ENCODE peak calls at places on chromosome 16, in seven cellular contexts. One of them, this sample, is unnamed.

GRCh38 chr16:72203401-72203800 is 31.4 kb upstream of the PMFBP1 start:
- DNase-seq in ascending aorta: peak
- DNase-seq in EL: peak
- DNase-seq in natural killer cell treated with Interleukin-12 subunit alpha and Interleukin-12 subunit beta and Interleukin-15 and Interleukin-18, amount 100 ng/mL, for 72 hours: no peak
- DNase-seq in mucosa of descending colon: no peak
- DNase-seq in endothelial cell: no peak
- DNase-seq in GM12865: peak
- DNase-seq in this sample: peak

GRCh38 chr16:10741844-10742243 is 1.8 kb upstream of the NUBP1 start:
- DNase-seq in ascending aorta: peak
- DNase-seq in EL: peak
- DNase-seq in natural killer cell treated with Interleukin-12 subunit alpha and Interleukin-12 subunit beta and Interleukin-15 and Interleukin-18, amount 100 ng/mL, for 72 hours: no peak
- DNase-seq in mucosa of descending colon: no peak
- DNase-seq in endothelial cell: no peak
- DNase-seq in GM12865: no peak
- DNase-seq in this sample: no peak

GRCh38 chr16:17497648-17498047 is 26.9 kb upstream of the XYLT1 start:
- DNase-seq in ascending aorta: no peak
- DNase-seq in EL: peak
- DNase-seq in natural killer cell treated with Interleukin-12 subunit alpha and Interleukin-12 subunit beta and Interleukin-15 and Interleukin-18, amount 100 ng/mL, for 72 hours: no peak
- DNase-seq in mucosa of descending colon: no peak
- DNase-seq in endothelial cell: no peak
- DNase-seq in GM12865: no peak
- DNase-seq in this sample: no peak

GRCh38 chr16:84765606-84766580 is 53.9 kb upstream of the CRISPLD2 start:
- DNase-seq in ascending aorta: no peak
- DNase-seq in EL: no peak
- DNase-seq in natural killer cell treated with Interleukin-12 subunit alpha and Interleukin-12 subunit beta and Interleukin-15 and Interleukin-18, amount 100 ng/mL, for 72 hours: no peak
- DNase-seq in mucosa of descending colon: no peak
- DNase-seq in endothelial cell: no peak
- DNase-seq in GM12865: no peak
- DNase-seq in this sample: no peak

GRCh38 chr16:13401631-13402030 is 500.2 kb downstream of the SHISA9 start:
- DNase-seq in ascending aorta: no peak
- DNase-seq in EL: no peak
- DNase-seq in natural killer cell treated with Interleukin-12 subunit alpha and Interleukin-12 subunit beta and Interleukin-15 and Interleukin-18, amount 100 ng/mL, for 72 hours: no peak
- DNase-seq in mucosa of descending colon: no peak
- DNase-seq in endothelial cell: no peak
- DNase-seq in GM12865: no peak
- DNase-seq in this sample: no peak

GRCh38 chr16:67965668-67966548 is 2.5 kb downstream of the SLC12A4 start:
- DNase-seq in ascending aorta: peak
- DNase-seq in EL: no peak
- DNase-seq in natural killer cell treated with Interleukin-12 subunit alpha and Interleukin-12 subunit beta and Interleukin-15 and Interleukin-18, amount 100 ng/mL, for 72 hours: no peak
- DNase-seq in mucosa of descending colon: no peak
- DNase-seq in endothelial cell: no peak
- DNase-seq in GM12865: no peak
- DNase-seq in this sample: peak

GRCh38 chr16:48574148-48574547 is 35.8 kb downstream of the N4BP1 start:
- DNase-seq in ascending aorta: no peak
- DNase-seq in EL: no peak
- DNase-seq in natural killer cell treated with Interleukin-12 subunit alpha and Interleukin-12 subunit beta and Interleukin-15 and Interleukin-18, amount 100 ng/mL, for 72 hours: no peak
- DNase-seq in mucosa of descending colon: no peak
- DNase-seq in endothelial cell: no peak
- DNase-seq in GM12865: no peak
- DNase-seq in this sample: no peak

GRCh38 chr16:30068750-30069574 is 3.4 kb downstream of the ALDOA start:
- DNase-seq in ascending aorta: no peak
- DNase-seq in EL: no peak
- DNase-seq in natural killer cell treated with Interleukin-12 subunit alpha and Interleukin-12 subunit beta and Interleukin-15 and Interleukin-18, amount 100 ng/mL, for 72 hours: no peak
- DNase-seq in mucosa of descending colon: no peak
- DNase-seq in endothelial cell: peak
- DNase-seq in GM12865: peak
- DNase-seq in this sample: no peak

GRCh38 chr16:7835032-7835431 is 502.4 kb downstream of the RBFOX1 start:
- DNase-seq in ascending aorta: no peak
- DNase-seq in EL: no peak
- DNase-seq in natural killer cell treated with Interleukin-12 subunit alpha and Interleukin-12 subunit beta and Interleukin-15 and Interleukin-18, amount 100 ng/mL, for 72 hours: no peak
- DNase-seq in mucosa of descending colon: no peak
- DNase-seq in endothelial cell: no peak
- DNase-seq in GM12865: no peak
- DNase-seq in this sample: no peak

GRCh38 chr16:85614338-85615013 is 1.4 kb downstream of the GSE1 start:
- DNase-seq in ascending aorta: no peak
- DNase-seq in EL: no peak
- DNase-seq in natural killer cell treated with Interleukin-12 subunit alpha and Interleukin-12 subunit beta and Interleukin-15 and Interleukin-18, amount 100 ng/mL, for 72 hours: no peak
- DNase-seq in mucosa of descending colon: peak
- DNase-seq in endothelial cell: no peak
- DNase-seq in GM12865: peak
- DNase-seq in this sample: peak

GRCh38 chr16:71338193-71338592 is 20.3 kb upstream of the CALB2 start:
- DNase-seq in ascending aorta: no peak
- DNase-seq in EL: peak
- DNase-seq in natural killer cell treated with Interleukin-12 subunit alpha and Interleukin-12 subunit beta and Interleukin-15 and Interleukin-18, amount 100 ng/mL, for 72 hours: no peak
- DNase-seq in mucosa of descending colon: no peak
- DNase-seq in endothelial cell: no peak
- DNase-seq in GM12865: no peak
- DNase-seq in this sample: peak

GRCh38 chr16:4664538-4665418 is 28.6 kb upstream of the NUDT16L1 start:
- DNase-seq in ascending aorta: no peak
- DNase-seq in EL: no peak
- DNase-seq in natural killer cell treated with Interleukin-12 subunit alpha and Interleukin-12 subunit beta and Interleukin-15 and Interleukin-18, amount 100 ng/mL, for 72 hours: no peak
- DNase-seq in mucosa of descending colon: peak
- DNase-seq in endothelial cell: no peak
- DNase-seq in GM12865: peak
- DNase-seq in this sample: peak

GRCh38 chr16:68499011-68499410 is 40.1 kb upstream of the ZFP90 start:
- DNase-seq in ascending aorta: no peak
- DNase-seq in EL: no peak
- DNase-seq in natural killer cell treated with Interleukin-12 subunit alpha and Interleukin-12 subunit beta and Interleukin-15 and Interleukin-18, amount 100 ng/mL, for 72 hours: no peak
- DNase-seq in mucosa of descending colon: no peak
- DNase-seq in endothelial cell: no peak
- DNase-seq in GM12865: no peak
- DNase-seq in this sample: no peak

GRCh38 chr16:7097537-7097936 is 235.1 kb upstream of the RBFOX1 start:
- DNase-seq in ascending aorta: no peak
- DNase-seq in EL: no peak
- DNase-seq in natural killer cell treated with Interleukin-12 subunit alpha and Interleukin-12 subunit beta and Interleukin-15 and Interleukin-18, amount 100 ng/mL, for 72 hours: no peak
- DNase-seq in mucosa of descending colon: no peak
- DNase-seq in endothelial cell: no peak
- DNase-seq in GM12865: no peak
- DNase-seq in this sample: no peak

GRCh38 chr16:70418993-70419318 is 19.9 kb downstream of the ST3GAL2 start:
- DNase-seq in ascending aorta: no peak
- DNase-seq in EL: no peak
- DNase-seq in natural killer cell treated with Interleukin-12 subunit alpha and Interleukin-12 subunit beta and Interleukin-15 and Interleukin-18, amount 100 ng/mL, for 72 hours: no peak
- DNase-seq in mucosa of descending colon: no peak
- DNase-seq in endothelial cell: no peak
- DNase-seq in GM12865: no peak
- DNase-seq in this sample: no peak

GRCh38 chr16:73743665-73744496 is 552.7 kb upstream of the PSMD7 start:
- DNase-seq in ascending aorta: no peak
- DNase-seq in EL: no peak
- DNase-seq in natural killer cell treated with Interleukin-12 subunit alpha and Interleukin-12 subunit beta and Interleukin-15 and Interleukin-18, amount 100 ng/mL, for 72 hours: no peak
- DNase-seq in mucosa of descending colon: no peak
- DNase-seq in endothelial cell: peak
- DNase-seq in GM12865: no peak
- DNase-seq in this sample: no peak

GRCh38 chr16:70553175-70553574 is 29.6 kb downstream of the SF3B3 start:
- DNase-seq in ascending aorta: no peak
- DNase-seq in EL: peak
- DNase-seq in natural killer cell treated with Interleukin-12 subunit alpha and Interleukin-12 subunit beta and Interleukin-15 and Interleukin-18, amount 100 ng/mL, for 72 hours: no peak
- DNase-seq in mucosa of descending colon: no peak
- DNase-seq in endothelial cell: no peak
- DNase-seq in GM12865: no peak
- DNase-seq in this sample: no peak

GRCh38 chr16:68490829-68491575 is 42.7 kb upstream of the SMPD3 start:
- DNase-seq in ascending aorta: no peak
- DNase-seq in EL: peak
- DNase-seq in natural killer cell treated with Interleukin-12 subunit alpha and Interleukin-12 subunit beta and Interleukin-15 and Interleukin-18, amount 100 ng/mL, for 72 hours: no peak
- DNase-seq in mucosa of descending colon: peak
- DNase-seq in endothelial cell: no peak
- DNase-seq in GM12865: peak
- DNase-seq in this sample: peak

GRCh38 chr16:74275031-74275636 is 21.5 kb upstream of the PSMD7 start:
- DNase-seq in ascending aorta: no peak
- DNase-seq in EL: peak
- DNase-seq in natural killer cell treated with Interleukin-12 subunit alpha and Interleukin-12 subunit beta and Interleukin-15 and Interleukin-18, amount 100 ng/mL, for 72 hours: no peak
- DNase-seq in mucosa of descending colon: no peak
- DNase-seq in endothelial cell: no peak
- DNase-seq in GM12865: peak
- DNase-seq in this sample: peak

GRCh38 chr16:15960124-15960971 is 10.9 kb downstream of the ABCC1 start:
- DNase-seq in ascending aorta: no peak
- DNase-seq in EL: no peak
- DNase-seq in natural killer cell treated with Interleukin-12 subunit alpha and Interleukin-12 subunit beta and Interleukin-15 and Interleukin-18, amount 100 ng/mL, for 72 hours: no peak
- DNase-seq in mucosa of descending colon: no peak
- DNase-seq in endothelial cell: no peak
- DNase-seq in GM12865: no peak
- DNase-seq in this sample: no peak